ENCODE peak calls at places on chromosome 10, in ten cellular contexts. A, X, C, W, D, U, E, T, L and N are unnamed samples.

GRCh38 chr10:114821915-114822770 is 563 bp downstream of the FHIP2A start:
- DNase-seq in A (peak), X (peak), C (peak), W (peak), D (peak), U (peak), E (peak), T (peak), L (peak), N (peak)

GRCh38 chr10:386751-387693 is 251.8 kb downstream of the ZMYND11 start:
- DNase-seq in A (no peak), X (no peak), C (no peak), W (no peak), D (no peak), U (no peak), E (no peak), T (no peak), L (no peak), N (no peak)

GRCh38 chr10:95407546-95407945 is 116.7 kb upstream of the PDLIM1 start:
- DNase-seq in A (no peak), X (no peak), C (no peak), W (no peak), D (no peak), U (no peak), E (no peak), T (no peak), L (no peak), N (no peak)

GRCh38 chr10:110860576-110861241 is 11.0 kb upstream of the PDCD4 start:
- DNase-seq in A (no peak), X (no peak), C (no peak), W (no peak), D (peak), U (no peak), E (no peak), T (peak), L (no peak), N (no peak)

GRCh38 chr10:50585921-50586739 is 37.6 kb downstream of the SGMS1 start:
- DNase-seq in A (no peak), X (peak), C (peak), W (peak), D (no peak), U (no peak), E (no peak), T (no peak), L (peak), N (no peak)

GRCh38 chr10:113362645-113363091 is 190.2 kb upstream of the HABP2 start:
- DNase-seq in A (no peak), X (no peak), C (peak), W (no peak), D (no peak), U (no peak), E (no peak), T (no peak), L (no peak), N (no peak)

GRCh38 chr10:84224411-84225028 is 824 bp downstream of the LRIT2 start:
- DNase-seq in A (no peak), X (no peak), C (no peak), W (no peak), D (no peak), U (no peak), E (peak), T (no peak), L (no peak), N (no peak)

GRCh38 chr10:58322072-58322834 is 12.6 kb upstream of the UBE2D1 start:
- DNase-seq in A (no peak), X (peak), C (peak), W (no peak), D (peak), U (no peak), E (no peak), T (no peak), L (peak), N (no peak)

GRCh38 chr10:129038490-129039011 is 428.5 kb upstream of the MGMT start:
- DNase-seq in A (no peak), X (no peak), C (no peak), W (no peak), D (no peak), U (no peak), E (no peak), T (no peak), L (no peak), N (no peak)

GRCh38 chr10:43172645-43173044 is 34.4 kb downstream of the CSGALNACT2 start:
- DNase-seq in A (no peak), X (no peak), C (no peak), W (no peak), D (peak), U (no peak), E (no peak), T (no peak), L (no peak), N (no peak)

GRCh38 chr10:83612050-83612449 is 527.3 kb upstream of the GHITM start:
- DNase-seq in A (no peak), X (peak), C (no peak), W (no peak), D (no peak), U (no peak), E (no peak), T (no peak), L (peak), N (no peak)

GRCh38 chr10:71351628-71352319 is 32.7 kb downstream of the SLC29A3 start:
- DNase-seq in A (peak), X (no peak), C (no peak), W (no peak), D (no peak), U (peak), E (no peak), T (peak), L (no peak), N (no peak)

GRCh38 chr10:50937230-50937907 is 51.9 kb upstream of the A1CF start:
- DNase-seq in A (no peak), X (peak), C (peak), W (peak), D (no peak), U (no peak), E (no peak), T (no peak), L (peak), N (no peak)

GRCh38 chr10:72297281-72297967 is 23.7 kb downstream of the DDIT4 start:
- DNase-seq in A (peak), X (peak), C (peak), W (no peak), D (peak), U (peak), E (no peak), T (peak), L (peak), N (peak)

GRCh38 chr10:127928021-127928806 is 21.3 kb downstream of the PTPRE start:
- DNase-seq in A (no peak), X (peak), C (peak), W (no peak), D (no peak), U (no peak), E (no peak), T (no peak), L (peak), N (no peak)

GRCh38 chr10:9823268-9823930 is 1194.3 kb upstream of the CELF2 start:
- DNase-seq in A (no peak), X (peak), C (no peak), W (no peak), D (no peak), U (no peak), E (no peak), T (no peak), L (no peak), N (no peak)

GRCh38 chr10:88039496-88040200 is 176.2 kb downstream of the PTEN start:
- DNase-seq in A (no peak), X (peak), C (no peak), W (no peak), D (no peak), U (no peak), E (no peak), T (no peak), L (peak), N (no peak)

GRCh38 chr10:118873080-118873737 is 118.4 kb upstream of the CACUL1 start:
- DNase-seq in A (no peak), X (peak), C (peak), W (peak), D (no peak), U (no peak), E (no peak), T (no peak), L (peak), N (no peak)

GRCh38 chr10:10235003-10235402 is 782.7 kb upstream of the CELF2 start:
- DNase-seq in A (no peak), X (no peak), C (no peak), W (peak), D (no peak), U (no peak), E (no peak), T (no peak), L (peak), N (no peak)

GRCh38 chr10:71799785-71800453 is 26.6 kb upstream of the VSIR start:
- DNase-seq in A (peak), X (no peak), C (no peak), W (no peak), D (no peak), U (no peak), E (no peak), T (peak), L (no peak), N (no peak)

GRCh38 chr10:102645388-102645740 is 1.1 kb downstream of the TRIM8 start:
- DNase-seq in A (peak), X (peak), C (peak), W (no peak), D (peak), U (peak), E (peak), T (peak), L (peak), N (no peak)

GRCh38 chr10:89921422-89921821 is 220.0 kb downstream of the KIF20B start:
- DNase-seq in A (no peak), X (no peak), C (peak), W (peak), D (no peak), U (no peak), E (no peak), T (no peak), L (peak), N (no peak)

GRCh38 chr10:19847321-19847720 is 31.1 kb downstream of the PLXDC2 start:
- DNase-seq in A (no peak), X (peak), C (no peak), W (no peak), D (no peak), U (no peak), E (no peak), T (no peak), L (peak), N (no peak)

GRCh38 chr10:125024496-125025234 is 82.7 kb downstream of the ZRANB1 start:
- DNase-seq in A (no peak), X (no peak), C (no peak), W (no peak), D (no peak), U (no peak), E (no peak), T (peak), L (no peak), N (no peak)

GRCh38 chr10:68423522-68423921 is 16.4 kb upstream of the RUFY2 start:
- DNase-seq in A (no peak), X (no peak), C (no peak), W (no peak), D (no peak), U (no peak), E (no peak), T (no peak), L (no peak), N (no peak)

DNA sequence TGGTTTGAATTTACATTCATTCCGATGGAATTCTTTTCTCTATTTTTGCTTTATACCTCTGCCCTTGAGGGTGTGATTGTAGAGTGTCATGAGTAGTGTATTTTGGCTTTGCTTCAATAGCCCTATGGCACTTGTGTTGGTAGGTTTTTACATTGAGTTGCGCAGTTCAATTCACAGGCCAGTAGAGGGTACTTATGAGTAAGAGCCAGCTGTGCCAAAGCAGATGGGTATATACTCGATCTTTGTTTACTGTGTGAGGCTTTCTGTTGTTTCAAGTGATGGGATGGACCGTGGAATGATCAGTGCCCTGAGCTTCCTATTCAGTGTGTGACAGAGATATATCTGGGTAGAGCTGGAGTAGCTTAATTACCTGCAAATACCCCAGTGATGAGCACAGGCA is 4.3 kb upstream of the AKR1C3 start:
- DNase-seq in A (no peak), X (peak), C (peak), W (no peak), D (peak), U (no peak), E (no peak), T (no peak), L (peak), N (no peak)
- TF ChIP-seq CTCF in A (peak), X (peak), C (peak), W (no peak), D (peak), U (no peak), E (peak), T (no peak), L (peak), N (no peak)

GRCh38 chr10:74419491-74420466 is 268.8 kb downstream of the ADK start:
- DNase-seq in A (no peak), X (peak), C (peak), W (peak), D (peak), U (no peak), E (no peak), T (no peak), L (peak), N (peak)
- TF ChIP-seq CTCF in A (peak), X (peak), C (peak), W (peak), D (peak), U (peak), E (peak), T (peak), L (peak), N (peak)

GRCh38 chr10:69826789-69827532 is 25.3 kb downstream of the COL13A1 start:
- DNase-seq in A (no peak), X (no peak), C (no peak), W (no peak), D (no peak), U (no peak), E (peak), T (no peak), L (no peak), N (no peak)
- TF ChIP-seq CTCF in A (no peak), X (no peak), C (peak), W (no peak), D (no peak), U (no peak), E (peak), T (no peak), L (peak), N (no peak)

GRCh38 chr10:22494007-22494406 is 148.7 kb downstream of the SPAG6 start:
- DNase-seq in A (no peak), X (no peak), C (no peak), W (no peak), D (no peak), U (no peak), E (no peak), T (no peak), L (no peak), N (no peak)
- TF ChIP-seq CTCF in A (no peak), X (no peak), C (no peak), W (no peak), D (no peak), U (no peak), E (no peak), T (no peak), L (no peak), N (no peak)

DNA sequence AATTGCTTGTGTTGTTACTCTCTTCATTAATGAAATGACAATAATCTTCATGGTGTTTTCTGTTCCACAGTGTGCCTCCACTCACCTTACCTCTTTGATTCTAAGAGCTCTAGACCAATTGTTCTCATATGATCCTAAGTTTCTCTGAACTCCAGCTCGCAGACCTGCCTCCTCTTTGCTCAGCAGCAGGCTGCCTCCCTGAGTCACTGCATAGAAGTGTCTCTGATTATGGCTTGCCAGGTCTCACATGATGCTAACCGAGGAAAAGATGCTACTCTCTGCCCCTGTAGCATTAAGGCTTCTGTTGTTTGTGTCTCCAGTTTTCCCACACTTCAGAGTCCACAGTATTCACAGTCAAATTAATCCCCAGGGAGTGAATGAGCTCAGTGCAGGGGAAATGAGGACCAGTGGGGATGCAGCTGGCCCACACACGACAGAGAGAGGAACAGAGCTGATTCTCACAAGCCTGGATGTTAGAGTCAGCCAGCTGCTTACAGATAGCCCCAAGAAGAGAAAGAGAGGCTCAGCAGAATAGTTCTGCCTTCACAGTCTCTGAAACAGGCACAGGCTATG is 145.9 kb upstream of the EGR2 start:
- DNase-seq in A (no peak), X (no peak), C (peak), W (no peak), D (no peak), U (no peak), E (no peak), T (no peak), L (peak), N (no peak)
- TF ChIP-seq CTCF in A (peak), X (no peak), C (no peak), W (no peak), D (no peak), U (no peak), E (no peak), T (no peak), L (peak), N (no peak)